ENCODE peak calls at places on chromosomes 6 and 20, in ten cellular contexts. E, B, H, N, L, F, M, T, S and J are unnamed samples.
A peak's percentile ranks its signal among the peaks of the same experiment; 100 is the strongest.

GRCh38 chr20:62576815-62577214 is 65.5 kb upstream of the SLCO4A1 start:
- DNase-seq in E (peak; percentile 10), B (peak; percentile 10), H (no peak), N (no peak), L (no peak), F (peak; percentile 63), M (peak; percentile 8), T (no peak), S (peak; percentile 34), J (no peak)

GRCh38 chr20:703426-703825 is 27.8 kb upstream of the SCRT2 start:
- DNase-seq in E (no peak), B (no peak), H (no peak), N (no peak), L (no peak), F (no peak), M (no peak), T (no peak), S (no peak), J (no peak)

GRCh38 chr20:20233041-20233514 is 134.8 kb upstream of the INSM1 start:
- DNase-seq in E (no peak), B (no peak), H (no peak), N (no peak), L (no peak), F (peak; percentile 96), M (no peak), T (no peak), S (no peak), J (no peak)

GRCh38 chr6:154352898-154353585 is 3.6 kb downstream of the IPCEF1 start:
- DNase-seq in E (no peak), B (no peak), H (no peak), N (no peak), L (no peak), F (no peak), M (no peak), T (no peak), S (no peak), J (no peak)

GRCh38 chr6:151675746-151676459 is 131.6 kb upstream of the ESR1 start:
- DNase-seq in E (peak; percentile 55), B (peak; percentile 17), H (no peak), N (no peak), L (no peak), F (peak; percentile 51), M (peak; percentile 67), T (no peak), S (peak; percentile 51), J (no peak)

GRCh38 chr6:152905551-152906299 is 77.1 kb downstream of the FBXO5 start:
- DNase-seq in E (no peak), B (no peak), H (no peak), N (no peak), L (no peak), F (no peak), M (no peak), T (no peak), S (no peak), J (no peak)

GRCh38 chr6:13924146-13924948 is 405 bp upstream of the RNF182 start:
- DNase-seq in E (peak; percentile 56), B (peak; percentile 68), H (peak; percentile 27), N (peak; percentile 1), L (no peak), F (peak; percentile 88), M (peak; percentile 45), T (no peak), S (peak; percentile 37), J (peak; percentile 20)

GRCh38 chr6:79804732-79805131 is 142.6 kb downstream of the ELOVL4 start:
- DNase-seq in E (no peak), B (no peak), H (no peak), N (no peak), L (no peak), F (no peak), M (no peak), T (no peak), S (no peak), J (no peak)

GRCh38 chr20:10686356-10687169 is 12.8 kb upstream of the JAG1 start:
- DNase-seq in E (no peak), B (no peak), H (no peak), N (no peak), L (no peak), F (no peak), M (no peak), T (no peak), S (no peak), J (no peak)

GRCh38 chr6:72952808-72953630 is 272.3 kb downstream of the KHDC1L start:
- DNase-seq in E (peak; percentile 61), B (peak; percentile 6), H (no peak), N (no peak), L (no peak), F (no peak), M (peak; percentile 90), T (no peak), S (peak; percentile 63), J (no peak)

GRCh38 chr6:141153563-141153962 is 979.2 kb upstream of the GJE1 start:
- DNase-seq in E (no peak), B (no peak), H (no peak), N (no peak), L (no peak), F (no peak), M (no peak), T (no peak), S (no peak), J (no peak)

GRCh38 chr20:37598611-37599342 is 71.1 kb upstream of the BLCAP start:
- DNase-seq in E (peak; percentile 12), B (no peak), H (no peak), N (no peak), L (no peak), F (no peak), M (no peak), T (no peak), S (no peak), J (no peak)

GRCh38 chr20:37600486-37600885 is 72.8 kb upstream of the BLCAP start:
- DNase-seq in E (no peak), B (no peak), H (no peak), N (no peak), L (no peak), F (peak; percentile 9), M (no peak), T (no peak), S (no peak), J (no peak)

GRCh38 chr20:37596168-37596567 is 68.5 kb upstream of the BLCAP start:
- DNase-seq in E (no peak), B (no peak), H (no peak), N (no peak), L (no peak), F (no peak), M (no peak), T (no peak), S (no peak), J (no peak)

GRCh38 chr20:37596890-37597539 is 69.3 kb upstream of the BLCAP start:
- DNase-seq in E (no peak), B (no peak), H (no peak), N (no peak), L (no peak), F (no peak), M (no peak), T (no peak), S (no peak), J (no peak)

DNA sequence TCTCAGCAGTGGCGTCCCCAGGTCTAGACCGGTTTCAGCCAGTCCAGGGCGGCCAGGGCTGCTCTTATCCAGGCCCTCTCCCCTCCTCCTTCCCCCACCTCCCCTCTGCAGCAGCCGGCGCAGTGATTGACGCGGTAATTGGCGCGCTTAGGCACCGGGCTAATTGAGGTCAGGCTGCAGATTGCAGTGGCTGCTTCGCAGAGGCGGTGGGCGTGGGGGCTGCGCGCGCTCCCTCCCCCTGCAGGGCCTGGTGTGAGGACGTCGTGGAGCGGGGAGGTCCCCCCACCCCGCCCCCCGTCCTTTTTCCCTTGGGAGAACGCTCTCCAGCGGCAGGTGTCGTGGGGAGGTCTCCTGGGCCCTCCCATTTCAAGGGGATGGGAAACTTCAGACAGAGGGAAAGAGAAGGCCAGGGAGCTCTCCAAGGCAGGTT is 70.4 kb upstream of the BLCAP start:
- DNase-seq in E (no peak), B (no peak), H (no peak), N (no peak), L (no peak), F (no peak), M (no peak), T (no peak), S (no peak), J (no peak)
- H3K4me3 ChIP-seq in E (no peak overlapping the region), B (no peak overlapping the region), H (no peak overlapping the region), N (no peak overlapping the region), L (no peak overlapping the region), F (no peak overlapping the region), M (no peak overlapping the region), T (no peak overlapping the region), S (no peak overlapping the region), J (no peak overlapping the region)

DNA sequence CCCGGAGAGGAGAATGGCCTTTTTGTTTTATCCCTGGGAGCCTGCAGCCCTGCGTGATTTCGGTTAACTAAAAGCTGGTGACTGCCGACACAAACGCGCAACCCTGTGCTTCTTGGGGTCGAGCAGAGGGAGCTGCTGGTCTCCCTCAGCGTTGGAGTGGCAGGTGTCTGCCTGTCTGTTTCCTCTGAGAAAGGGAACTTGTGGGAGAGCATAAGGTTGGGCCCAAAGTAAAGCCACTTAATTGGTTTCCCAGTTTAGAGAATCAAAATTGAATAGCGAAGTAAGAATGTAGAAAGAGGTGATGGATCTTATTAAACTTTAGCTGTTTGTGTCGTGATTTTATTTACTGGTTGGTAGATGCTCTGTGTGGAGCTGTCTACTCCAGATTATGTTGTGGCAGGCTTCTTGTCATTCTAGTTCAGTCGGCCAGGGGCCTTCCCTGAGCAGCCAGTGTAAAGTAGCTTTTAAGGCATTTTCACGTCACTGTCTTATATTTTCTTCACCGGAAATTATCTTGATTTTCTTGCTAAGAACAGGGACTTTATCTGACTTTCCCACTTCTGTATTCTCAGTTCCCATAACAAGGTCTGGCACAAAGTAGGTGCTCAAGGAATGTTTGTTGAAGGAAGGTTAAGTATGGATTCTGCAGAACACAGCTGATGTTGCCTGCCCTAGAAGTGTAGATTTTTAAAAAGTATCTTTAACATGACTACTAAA is 709 bp downstream of the LTV1 start:
- DNase-seq in E (peak; percentile 26), B (peak; percentile 8), H (no peak), N (no peak), L (no peak), F (peak; percentile 71), M (no peak), T (no peak), S (peak; percentile 17), J (no peak)
- TF ChIP-seq CTCF in E (no peak), B (no peak), H (no peak), N (no peak), L (no peak), F (no peak), M (no peak), T (no peak), S (no peak), J (no peak)

DNA sequence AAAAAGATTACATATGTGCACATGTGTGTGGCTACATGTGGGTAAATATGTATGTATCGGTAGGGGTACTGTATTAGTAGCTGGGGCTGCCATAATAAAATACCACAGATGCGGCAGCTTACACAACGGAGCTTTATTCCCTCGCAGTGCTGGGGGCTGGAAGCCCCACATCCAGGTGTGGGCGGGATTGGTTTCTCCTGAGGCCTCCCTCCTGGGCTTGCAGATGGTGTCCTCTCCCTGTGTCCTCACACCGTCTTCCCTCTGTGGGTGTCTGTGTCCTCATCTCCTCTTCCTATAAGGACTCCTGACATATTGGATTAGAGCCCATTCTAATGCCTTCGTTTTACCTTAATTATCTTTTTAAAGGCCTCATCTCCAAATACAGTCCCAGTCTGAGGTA is 97.7 kb downstream of the LY86 start:
- DNase-seq in E (no peak), B (no peak), H (no peak), N (no peak), L (no peak), F (no peak), M (no peak), T (no peak), S (no peak), J (no peak)
- H3K4me3 ChIP-seq in E (no peak overlapping the region), B (no peak overlapping the region), H (peak overlapping the region; percentile 64), N (no peak overlapping the region), L (no peak overlapping the region), F (peak overlapping the region; percentile 79), M (peak overlapping the region; percentile 39), T (peak overlapping the region; percentile 70), S (no peak overlapping the region), J (no peak overlapping the region)

GRCh38 chr6:100901582-100901981 is 20.5 kb upstream of the ASCC3 start:
- DNase-seq in E (no peak), B (no peak), H (no peak), N (no peak), L (no peak), F (no peak), M (no peak), T (no peak), S (no peak), J (no peak)
- TF ChIP-seq CTCF in E (no peak), B (no peak), H (no peak), N (no peak), L (no peak), F (no peak), M (no peak), T (no peak), S (no peak), J (no peak)